ENCODE peak calls at places on chromosome 6, in eight cellular contexts. J is B cell; C is lung; N is endothelial cell; I is neural crest cell; F is CD4-positive, alpha-beta T cell; M is GM06990; E is fibroblast of mammary gland. D is an unnamed sample.

GRCh38 chr6:67112120-67112519 is 1405.1 kb upstream of the EYS start:
- DNase-seq in C (no peak), M (no peak), I (no peak), J (no peak), N (no peak), F (no peak), E (no peak), D (no peak)

GRCh38 chr6:69719602-69720193 is 77.1 kb downstream of the LMBRD1 start:
- DNase-seq in F (no peak), N (no peak), M (no peak), C (no peak), E (peak; percentile 42), J (no peak), I (no peak), D (no peak)

GRCh38 chr6:73394577-73395354 is at the start of gene DDX43:
- DNase-seq in F (no peak), E (peak; percentile 68), C (peak; percentile 74), N (no peak), J (peak; percentile 55), I (no peak), M (peak; percentile 79), D (no peak)

GRCh38 chr6:28922004-28922840 is 1.6 kb downstream of the TRIM27 start:
- DNase-seq in N (no peak), C (peak; percentile 35), F (no peak), E (peak; percentile 39), J (no peak), I (no peak), M (no peak), D (no peak)

GRCh38 chr6:133973109-133973971 is 20.3 kb downstream of the TBPL1 start:
- DNase-seq in F (no peak), M (no peak), I (no peak), J (peak; percentile 46), C (no peak), E (peak; percentile 70), N (no peak), D (peak; percentile 54)

GRCh38 chr6:78629154-78629721 is 238.1 kb upstream of the IRAK1BP1 start:
- DNase-seq in M (no peak), I (no peak), E (peak; percentile 34), N (peak; percentile 14), F (no peak), C (no peak), J (no peak), D (no peak)

GRCh38 chr6:23826587-23826986 is 299.4 kb upstream of the NRSN1 start:
- DNase-seq in M (peak; percentile 6), N (no peak), J (no peak), C (no peak), I (no peak), F (no peak), E (peak; percentile 15), D (no peak)

GRCh38 chr6:149211046-149211571 is 106.4 kb upstream of the TAB2 start:
- DNase-seq in N (no peak), I (no peak), M (peak; percentile 56), C (no peak), E (peak; percentile 57), J (peak; percentile 41), F (no peak), D (peak; percentile 48)

GRCh38 chr6:26025894-26026832 is 61.1 kb upstream of the HFE start:
- DNase-seq in I (peak; percentile 86), M (peak; percentile 79), C (peak; percentile 90), F (peak; percentile 82), E (peak; percentile 97), J (peak; percentile 50), N (peak; percentile 92), D (peak; percentile 59)

GRCh38 chr6:44537306-44538049 is 150.0 kb downstream of the CDC5L start:
- DNase-seq in I (no peak), E (no peak), N (no peak), M (no peak), F (no peak), C (no peak), J (no peak), D (no peak)

GRCh38 chr6:23890543-23891227 is 235.3 kb upstream of the NRSN1 start:
- DNase-seq in I (no peak), J (no peak), F (no peak), N (no peak), M (no peak), C (no peak), E (peak; percentile 40), D (no peak)

GRCh38 chr6:115832186-115832585 is 228.5 kb downstream of the FRK start:
- DNase-seq in M (no peak), J (no peak), F (no peak), E (no peak), N (no peak), I (no peak), C (no peak), D (no peak)

GRCh38 chr6:87968435-87969278 is 79.0 kb upstream of the SPACA1 start:
- DNase-seq in M (no peak), J (peak; percentile 15), F (no peak), E (no peak), C (peak; percentile 50), N (peak; percentile 10), I (peak; percentile 16), D (no peak)

GRCh38 chr6:19772891-19773290 is 64.3 kb upstream of the ID4 start:
- DNase-seq in J (no peak), N (no peak), E (no peak), C (no peak), M (no peak), F (no peak), I (no peak), D (no peak)

GRCh38 chr6:111750753-111751684 is 122.2 kb downstream of the FYN start:
- DNase-seq in E (peak; percentile 42), C (no peak), I (no peak), M (peak; percentile 34), J (no peak), N (peak; percentile 34), F (peak; percentile 35), D (no peak)

GRCh38 chr6:119162134-119162761 is 83.8 kb upstream of the FAM184A start:
- DNase-seq in N (no peak), E (no peak), I (no peak), C (no peak), J (no peak), M (no peak), F (no peak), D (no peak)

GRCh38 chr6:48071833-48072232 is 39.2 kb downstream of the PTCHD4 start:
- DNase-seq in C (no peak), M (no peak), J (no peak), E (no peak), I (no peak), F (no peak), N (no peak), D (no peak)

GRCh38 chr6:48067148-48067709 is 43.8 kb downstream of the PTCHD4 start:
- DNase-seq in E (no peak), C (no peak), F (no peak), J (no peak), M (no peak), N (no peak), I (no peak), D (no peak)

GRCh38 chr6:48068326-48069191 is 42.4 kb downstream of the PTCHD4 start:
- DNase-seq in F (no peak), M (peak; percentile 8), I (peak; percentile 17), C (no peak), N (peak; percentile 30), J (no peak), E (peak; percentile 20), D (peak; percentile 19)

GRCh38 chr6:48074368-48074767 is 36.6 kb downstream of the PTCHD4 start:
- DNase-seq in E (peak; percentile 61), M (no peak), I (no peak), J (no peak), F (no peak), C (no peak), N (no peak), D (no peak)

DNA sequence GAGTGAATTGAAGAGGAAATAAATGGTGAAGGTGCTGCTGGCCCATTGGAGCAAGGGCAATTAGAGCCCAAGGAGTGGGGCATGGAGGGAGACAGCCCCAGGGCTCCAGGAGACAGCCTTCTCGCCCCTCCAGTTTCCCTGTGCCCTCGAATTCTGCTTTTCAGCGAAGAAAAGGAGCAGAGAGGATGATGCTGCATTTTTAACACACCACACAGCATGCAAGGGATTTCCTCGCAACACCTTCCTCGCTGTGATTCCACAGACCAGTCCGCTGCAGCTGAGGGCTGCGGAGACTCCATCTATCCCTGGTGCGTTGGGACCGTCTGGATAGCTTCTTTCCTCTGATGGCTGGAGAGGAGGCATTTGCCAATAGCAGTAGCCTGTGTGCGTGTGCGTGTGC is 41.7 kb downstream of the PTCHD4 start:
- DNase-seq in E (peak; percentile 33), N (no peak), I (no peak), C (no peak), J (no peak), M (no peak), F (no peak), D (no peak)
- TF ChIP-seq CTCF in E (no peak), N (no peak), I (no peak), C (no peak), J (no peak), M (no peak), F (no peak), D (no peak)

DNA sequence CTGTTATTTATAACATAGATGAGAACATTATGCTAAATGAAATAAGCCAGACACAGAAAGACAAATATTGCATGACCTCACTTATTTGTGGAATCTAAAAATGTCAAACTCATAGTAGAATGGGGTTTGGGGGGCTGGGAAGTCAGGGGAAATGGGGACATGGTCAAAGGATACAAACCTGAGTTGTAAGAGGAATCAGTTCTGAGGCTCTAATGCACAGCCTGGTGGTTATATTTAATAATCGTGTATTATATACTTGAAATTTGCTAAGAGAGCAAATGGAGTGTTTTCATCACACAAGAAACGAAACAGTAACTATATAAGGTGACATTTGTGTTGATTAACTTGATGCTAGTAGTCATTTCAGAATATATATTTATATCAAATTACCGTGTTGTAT is 40.8 kb upstream of the GFOD1 start:
- DNase-seq in E (peak; percentile 8), F (no peak), I (no peak), J (no peak), N (no peak), M (no peak), C (no peak), D (no peak)
- TF ChIP-seq CTCF in E (no peak), F (no peak), I (no peak), J (no peak), N (no peak), M (no peak), C (no peak), D (no peak)

DNA sequence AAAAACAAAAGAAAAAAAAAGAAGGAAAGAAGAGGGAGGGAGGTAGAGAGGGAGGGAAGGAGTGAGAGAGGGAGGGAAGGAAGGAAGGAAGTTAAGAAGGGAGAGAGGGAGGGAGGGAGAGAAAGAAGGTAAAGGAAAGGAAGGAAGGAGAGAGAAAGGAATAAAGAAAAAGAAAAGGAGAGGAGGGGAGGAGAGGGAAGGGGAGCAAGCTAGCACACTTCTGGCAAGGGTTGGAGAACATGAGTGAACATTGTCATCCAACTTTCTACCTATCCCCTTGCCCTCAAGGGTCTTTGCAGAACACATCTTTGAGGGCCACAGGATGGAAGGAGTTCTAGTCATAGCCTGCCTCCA is 34.1 kb upstream of the IL17A start:
- DNase-seq in C (no peak), J (no peak), M (no peak), E (no peak), N (no peak), I (no peak), F (no peak), D (no peak)
- TF ChIP-seq CTCF in C (no peak), J (no peak), M (no peak), E (no peak), N (no peak), I (no peak), F (no peak), D (no peak)

GRCh38 chr6:56767892-56768531 is 125.3 kb upstream of the DST start:
- DNase-seq in E (no peak), C (no peak), I (no peak), N (no peak), F (no peak), M (no peak), J (no peak), D (no peak)
- TF ChIP-seq CTCF in E (peak; percentile 9), C (no peak), I (no peak), N (no peak), F (no peak), M (peak; percentile 17), J (no peak), D (peak; percentile 6)

D was measured in GM13976.